ENCODE peak calls at places on chromosomes 12 and 14, in four cellular contexts. One of them, this sample, is unnamed. For H3K4me1, the result is how much of the 10 kb centered on the place peaks cover.

GRCh38 chr12:54988402-54989054 is 4.0 kb upstream of the TESPA1 start:
- DNase-seq in H1: no peak
- DNase-seq in H9: no peak
- DNase-seq in IMR-90: peak
- DNase-seq in this sample: no peak

GRCh38 chr12:15638231-15638630 is 151.0 kb downstream of the EPS8 start:
- DNase-seq in H1: no peak
- DNase-seq in IMR-90: no peak
- DNase-seq in H9: no peak
- DNase-seq in this sample: no peak

GRCh38 chr14:26323781-26324363 is 274.0 kb downstream of the NOVA1 start:
- DNase-seq in H1: no peak
- DNase-seq in H9: no peak
- DNase-seq in IMR-90: no peak
- DNase-seq in this sample: no peak

GRCh38 chr12:108333898-108334699 is 5.0 kb downstream of the CMKLR1 start:
- DNase-seq in H9: no peak
- DNase-seq in IMR-90: peak
- DNase-seq in H1: no peak
- DNase-seq in this sample: peak

GRCh38 chr14:89236846-89237245 is 180.2 kb downstream of the FOXN3 start:
- DNase-seq in IMR-90: peak
- DNase-seq in H1: no peak
- DNase-seq in H9: no peak
- DNase-seq in this sample: no peak

GRCh38 chr12:75759842-75760260 is 248.4 kb upstream of the KRR1 start:
- DNase-seq in IMR-90: peak
- DNase-seq in H9: no peak
- DNase-seq in H1: no peak
- DNase-seq in this sample: no peak

GRCh38 chr12:11959117-11959823 is 111.5 kb upstream of the BCL2L14 start:
- DNase-seq in IMR-90: peak
- DNase-seq in H9: no peak
- DNase-seq in H1: peak
- DNase-seq in this sample: no peak

GRCh38 chr12:21323736-21324135 is 11.0 kb downstream of the SLCO1A2 start:
- DNase-seq in IMR-90: no peak
- DNase-seq in H1: no peak
- DNase-seq in H9: no peak
- DNase-seq in this sample: no peak

GRCh38 chr12:67088401-67089118 is 180.6 kb upstream of the CAND1 start:
- DNase-seq in IMR-90: no peak
- DNase-seq in H9: no peak
- DNase-seq in H1: no peak
- DNase-seq in this sample: no peak

GRCh38 chr12:87467893-87468292 is 561.3 kb downstream of the C12orf50 start:
- DNase-seq in H9: peak
- DNase-seq in IMR-90: no peak
- DNase-seq in H1: no peak
- DNase-seq in this sample: peak

GRCh38 chr12:3464561-3464960 is 26.4 kb upstream of the PRMT8 start:
- DNase-seq in H9: no peak
- DNase-seq in H1: no peak
- DNase-seq in IMR-90: no peak
- DNase-seq in this sample: no peak

GRCh38 chr12:116539361-116539771 is 19.8 kb upstream of the MAP1LC3B2 start:
- DNase-seq in IMR-90: peak
- DNase-seq in H1: no peak
- DNase-seq in H9: no peak
- DNase-seq in this sample: peak

GRCh38 chr12:30795660-30796507 is 41.1 kb upstream of the CAPRIN2 start:
- DNase-seq in IMR-90: peak
- DNase-seq in H9: peak
- DNase-seq in H1: peak
- DNase-seq in this sample: peak

GRCh38 chr14:103540816-103541493 is 12.0 kb downstream of the TRMT61A start:
- DNase-seq in H1: no peak
- DNase-seq in H9: no peak
- DNase-seq in IMR-90: no peak
- DNase-seq in this sample: no peak

GRCh38 chr12:70247653-70248199 is 4.5 kb downstream of the CNOT2 start:
- DNase-seq in H1: no peak
- DNase-seq in H9: no peak
- DNase-seq in IMR-90: no peak
- DNase-seq in this sample: no peak

GRCh38 chr12:61870658-61871559 is 389.3 kb upstream of the USP15 start:
- DNase-seq in H9: no peak
- DNase-seq in IMR-90: no peak
- DNase-seq in H1: no peak
- DNase-seq in this sample: no peak

GRCh38 chr12:59375633-59376032 is 220.2 kb upstream of the SLC16A7 start:
- DNase-seq in H9: no peak
- DNase-seq in H1: no peak
- DNase-seq in IMR-90: no peak
- DNase-seq in this sample: no peak

GRCh38 chr14:25882899-25883298 is 714.9 kb downstream of the NOVA1 start:
- DNase-seq in IMR-90: no peak
- DNase-seq in H1: no peak
- DNase-seq in H9: no peak
- DNase-seq in this sample: no peak

GRCh38 chr12:104702565-104703139 is 245.9 kb downstream of the CHST11 start:
- DNase-seq in H1: no peak
- DNase-seq in H9: no peak
- DNase-seq in IMR-90: no peak
- DNase-seq in this sample: no peak

GRCh38 chr14:95294834-95295599 is 24.7 kb downstream of the CLMN start:
- DNase-seq in H9: no peak
- DNase-seq in IMR-90: no peak
- DNase-seq in H1: no peak
- DNase-seq in this sample: no peak

GRCh38 chr14:69413483-69413882 is 15.0 kb downstream of the SLC39A9 start:
- DNase-seq in H1: no peak
- DNase-seq in H9: no peak
- DNase-seq in IMR-90: no peak
- DNase-seq in this sample: no peak

GRCh38 chr12:71892059-71892458 is 46.6 kb upstream of the TPH2 start:
- DNase-seq in IMR-90: no peak
- DNase-seq in H9: no peak
- DNase-seq in H1: no peak
- DNase-seq in this sample: no peak

GRCh38 chr12:19850341-19851065 is 411.2 kb downstream of the AEBP2 start:
- DNase-seq in H9: no peak
- DNase-seq in IMR-90: peak
- DNase-seq in H1: no peak
- DNase-seq in this sample: peak

GRCh38 chr12:106956048-106956935 is 585 bp downstream of the TMEM263 start:
- DNase-seq in IMR-90: peak
- DNase-seq in H1: peak
- DNase-seq in H9: peak
- DNase-seq in this sample: peak

GRCh38 chr14:91369628-91370445 is 47.8 kb downstream of the CCDC88C start:
- DNase-seq in H1: no peak
- DNase-seq in IMR-90: no peak
- DNase-seq in H9: no peak
- DNase-seq in this sample: no peak

GRCh38 chr14:72752034-72752412 is 141.9 kb downstream of the DPF3 start:
- DNase-seq in H9: no peak
- DNase-seq in IMR-90: no peak
- DNase-seq in H1: no peak
- DNase-seq in this sample: no peak

GRCh38 chr12:113174461-113175384 is 10.6 kb downstream of the DDX54 start:
- DNase-seq in H9: peak
- DNase-seq in H1: peak
- DNase-seq in IMR-90: peak
- DNase-seq in this sample: peak

GRCh38 chr12:39230086-39230485 is 212.8 kb downstream of the KIF21A start:
- DNase-seq in IMR-90: no peak
- DNase-seq in H1: no peak
- DNase-seq in H9: no peak
- DNase-seq in this sample: no peak

GRCh38 chr12:94643585-94643984 is 6.8 kb downstream of the TMCC3 start:
- DNase-seq in H9: no peak
- DNase-seq in IMR-90: no peak
- DNase-seq in H1: no peak
- DNase-seq in this sample: no peak

GRCh38 chr14:32998433-32998832 is 59.8 kb downstream of the NPAS3 start:
- DNase-seq in H1: no peak
- DNase-seq in H9: no peak
- DNase-seq in IMR-90: peak
- DNase-seq in this sample: peak

GRCh38 chr14:95774265-95775160 is 60.6 kb upstream of the TCL1A start:
- DNase-seq in H9: peak
- DNase-seq in H1: peak
- DNase-seq in IMR-90: peak
- DNase-seq in this sample: peak

GRCh38 chr12:85574291-85574690 is 261.9 kb downstream of the RASSF9 start:
- DNase-seq in IMR-90: no peak
- DNase-seq in H1: no peak
- DNase-seq in H9: no peak
- DNase-seq in this sample: no peak

GRCh38 chr12:108447168-108447840 is 67.8 kb upstream of the FICD start:
- DNase-seq in H1: no peak
- DNase-seq in H9: no peak
- DNase-seq in IMR-90: peak
- DNase-seq in this sample: peak

GRCh38 chr14:24243336-24243836 is 963 bp upstream of the TINF2 start:
- DNase-seq in H1: no peak
- DNase-seq in H9: no peak
- DNase-seq in IMR-90: no peak
- DNase-seq in this sample: peak

GRCh38 chr14:64186231-64187129 is 107.7 kb downstream of the ESR2 start:
- DNase-seq in H1: peak
- DNase-seq in IMR-90: no peak
- DNase-seq in H9: peak
- DNase-seq in this sample: peak

DNA sequence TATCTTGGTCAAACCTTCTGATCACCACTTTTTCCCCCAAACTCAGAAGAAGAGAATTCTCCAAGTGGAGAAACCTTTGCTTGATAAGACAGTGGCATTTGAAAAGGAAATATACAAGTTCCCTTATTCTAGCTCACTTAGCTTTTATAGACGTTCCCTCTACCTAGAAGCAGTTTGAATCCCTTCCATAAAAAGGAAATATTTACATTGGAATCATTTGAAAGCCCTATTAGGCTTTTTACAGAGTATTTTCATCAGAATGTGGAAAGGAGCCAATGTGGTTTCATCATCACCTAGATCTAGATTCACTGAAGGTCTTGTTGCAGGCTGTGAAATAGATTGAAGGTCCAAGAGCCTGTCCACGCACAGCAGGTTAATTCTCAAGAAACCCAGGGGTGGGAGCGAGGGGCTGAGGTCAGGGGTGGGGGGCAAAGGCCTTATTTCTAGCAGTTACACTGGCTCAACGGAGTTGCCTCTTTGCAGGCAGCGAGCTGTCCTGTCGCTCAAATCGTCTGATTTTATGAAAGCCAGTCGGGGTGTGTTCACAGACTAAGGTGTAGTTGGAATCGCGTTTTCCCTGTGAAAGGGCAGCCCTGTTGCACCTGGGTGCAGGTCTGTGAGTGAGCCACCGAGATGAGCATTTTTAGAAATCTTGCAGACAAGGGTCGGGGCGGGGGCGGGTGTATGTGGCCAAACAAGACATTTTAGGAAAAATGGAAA is 45.6 kb downstream of the AACS start:
- DNase-seq in H9: no peak
- DNase-seq in IMR-90: peak
- DNase-seq in H1: no peak
- DNase-seq in this sample: no peak
- H3K56ac ChIP-seq in H9: no peak
- H3K56ac ChIP-seq in IMR-90: no peak
- H3K56ac ChIP-seq in H1: no peak
- H3K56ac ChIP-seq in this sample: no peak

GRCh38 chr12:33253123-33253522 is 186.5 kb downstream of the SYT10 start:
- DNase-seq in H9: no peak
- DNase-seq in H1: no peak
- DNase-seq in IMR-90: no peak
- DNase-seq in this sample: no peak

GRCh38 chr12:33247625-33248024 is 192.0 kb downstream of the SYT10 start:
- DNase-seq in IMR-90: no peak
- DNase-seq in H9: no peak
- DNase-seq in H1: no peak
- DNase-seq in this sample: no peak

GRCh38 chr12:33251548-33251947 is 188.1 kb downstream of the SYT10 start:
- DNase-seq in H1: no peak
- DNase-seq in IMR-90: no peak
- DNase-seq in H9: no peak
- DNase-seq in this sample: no peak

GRCh38 chr12:33245459-33245858 is 194.2 kb downstream of the SYT10 start:
- DNase-seq in H1: no peak
- DNase-seq in IMR-90: no peak
- DNase-seq in H9: no peak
- DNase-seq in this sample: no peak

GRCh38 chr12:33248364-33248763 is 191.3 kb downstream of the SYT10 start:
- DNase-seq in IMR-90: no peak
- DNase-seq in H1: no peak
- DNase-seq in H9: no peak
- DNase-seq in this sample: peak
- H3K9ac ChIP-seq in IMR-90: no peak
- H3K9ac ChIP-seq in H1: no peak
- H3K9ac ChIP-seq in H9: no peak
- H3K9ac ChIP-seq in this sample: no peak

GRCh38 chr12:13127476-13127875 is 24.0 kb upstream of the GSG1 start:
- DNase-seq in H1: no peak
- DNase-seq in H9: no peak
- DNase-seq in IMR-90: no peak
- DNase-seq in this sample: no peak
- H3K4me1 ChIP-seq in H1: under half
- H3K4me1 ChIP-seq in H9: under half
- H3K4me1 ChIP-seq in IMR-90: under half
- H3K4me1 ChIP-seq in this sample: under half

GRCh38 chr12:1103632-1104031 is 112.6 kb downstream of the ERC1 start:
- DNase-seq in H1: no peak
- DNase-seq in H9: no peak
- DNase-seq in IMR-90: no peak
- DNase-seq in this sample: no peak

GRCh38 chr12:1107669-1108068 is 116.6 kb downstream of the ERC1 start:
- DNase-seq in IMR-90: no peak
- DNase-seq in H1: no peak
- DNase-seq in H9: no peak
- DNase-seq in this sample: no peak

GRCh38 chr12:1103051-1103450 is 112.0 kb downstream of the ERC1 start:
- DNase-seq in IMR-90: no peak
- DNase-seq in H9: no peak
- DNase-seq in H1: no peak
- DNase-seq in this sample: no peak

GRCh38 chr12:1104088-1104800 is 113.2 kb downstream of the ERC1 start:
- DNase-seq in H9: no peak
- DNase-seq in IMR-90: no peak
- DNase-seq in H1: no peak
- DNase-seq in this sample: no peak

GRCh38 chr12:1108276-1108675 is 117.3 kb downstream of the ERC1 start:
- DNase-seq in H1: no peak
- DNase-seq in H9: no peak
- DNase-seq in IMR-90: no peak
- DNase-seq in this sample: no peak
- H3K56ac ChIP-seq in H1: no peak
- H3K56ac ChIP-seq in H9: no peak
- H3K56ac ChIP-seq in IMR-90: no peak
- H3K56ac ChIP-seq in this sample: no peak

This sample was measured in mesendoderm.